ENCODE peak calls at places on chromosomes 2 and 18, in nine cellular contexts. G, F, D, K, E, O, B, W and T are unnamed samples.

GRCh38 chr18:59470627-59471121 is 111.6 kb upstream of the LMAN1 start:
- DNase-seq in G (no peak), F (no peak), D (no peak), K (peak; percentile 78), E (no peak), O (no peak), B (peak; percentile 70), W (peak; percentile 35), T (no peak)

GRCh38 chr2:58620127-58620526 is 379.0 kb upstream of the FANCL start:
- DNase-seq in G (no peak), F (peak; percentile 60), D (no peak), K (no peak), E (no peak), O (no peak), B (no peak), W (peak; percentile 13), T (no peak)

GRCh38 chr18:68150976-68151375 is 563.9 kb downstream of the TMX3 start:
- DNase-seq in G (no peak), F (no peak), D (no peak), K (no peak), E (no peak), O (no peak), B (no peak), W (no peak), T (no peak)

GRCh38 chr2:131042161-131042775 is 51.0 kb downstream of the FAM168B start:
- DNase-seq in G (no peak), F (no peak), D (no peak), K (peak; percentile 29), E (no peak), O (no peak), B (no peak), W (no peak), T (no peak)

GRCh38 chr2:218405365-218406208 is 5.9 kb downstream of the CTDSP1 start:
- DNase-seq in G (peak; percentile 79), F (no peak), D (peak; percentile 62), K (peak; percentile 80), E (no peak), O (no peak), B (no peak), W (no peak), T (no peak)

GRCh38 chr2:102005989-102006885 is 14.5 kb downstream of the IL1R2 start:
- DNase-seq in G (no peak), F (peak; percentile 36), D (peak; percentile 39), K (no peak), E (peak; percentile 58), O (no peak), B (no peak), W (peak; percentile 72), T (peak; percentile 60)

GRCh38 chr2:13884271-13884976 is 748.1 kb upstream of the LRATD1 start:
- DNase-seq in G (no peak), F (peak; percentile 1), D (no peak), K (no peak), E (no peak), O (no peak), B (no peak), W (peak; percentile 12), T (no peak)

GRCh38 chr2:231810905-231811304 is 24.7 kb downstream of the COPS7B start:
- DNase-seq in G (no peak), F (peak; percentile 74), D (no peak), K (no peak), E (no peak), O (no peak), B (no peak), W (peak; percentile 73), T (no peak)

GRCh38 chr18:64191069-64191468 is 42.2 kb upstream of the LINC00305 start:
- DNase-seq in G (no peak), F (no peak), D (no peak), K (no peak), E (no peak), O (no peak), B (no peak), W (no peak), T (no peak)

GRCh38 chr18:58915006-58915799 is 50.5 kb downstream of the ZNF532 start:
- DNase-seq in G (no peak), F (peak; percentile 75), D (no peak), K (no peak), E (no peak), O (no peak), B (no peak), W (no peak), T (no peak)

GRCh38 chr2:241947401-241947800 is 77.9 kb downstream of the RTP5 start:
- DNase-seq in G (peak; percentile 53), F (no peak), D (no peak), K (peak; percentile 54), E (no peak), O (no peak), B (no peak), W (no peak), T (no peak)

GRCh38 chr2:143937563-143938346 is 582.2 kb downstream of the ZEB2 start:
- DNase-seq in G (no peak), F (no peak), D (no peak), K (no peak), E (no peak), O (no peak), B (no peak), W (no peak), T (no peak)

GRCh38 chr2:235614900-235615712 is 121.3 kb downstream of the AGAP1 start:
- DNase-seq in G (peak; percentile 79), F (peak; percentile 85), D (no peak), K (peak; percentile 87), E (peak; percentile 58), O (no peak), B (peak; percentile 66), W (peak; percentile 98), T (no peak)

GRCh38 chr2:216064014-216064630 is 17.5 kb downstream of the PECR start:
- DNase-seq in G (no peak), F (peak; percentile 82), D (no peak), K (no peak), E (no peak), O (no peak), B (no peak), W (peak; percentile 33), T (no peak)
- TF ChIP-seq CTCF in G (no peak), F (peak; percentile 8), D (no peak), K (no peak), E (no peak), O (peak; percentile 19), B (peak; percentile 29), W (no peak), T (no peak)

GRCh38 chr2:209368924-209369323 is 54.9 kb upstream of the MAP2 start:
- DNase-seq in G (peak; percentile 73), F (peak; percentile 100), D (peak; percentile 80), K (no peak), E (peak; percentile 80), O (peak; percentile 78), B (peak; percentile 16), W (peak; percentile 96), T (no peak)

GRCh38 chr2:209367091-209367747 is 56.6 kb upstream of the MAP2 start:
- DNase-seq in G (no peak), F (peak; percentile 50), D (no peak), K (no peak), E (no peak), O (no peak), B (no peak), W (peak; percentile 27), T (no peak)

GRCh38 chr2:209371407-209371806 is 52.4 kb upstream of the MAP2 start:
- DNase-seq in G (no peak), F (no peak), D (no peak), K (no peak), E (no peak), O (no peak), B (no peak), W (no peak), T (no peak)

DNA sequence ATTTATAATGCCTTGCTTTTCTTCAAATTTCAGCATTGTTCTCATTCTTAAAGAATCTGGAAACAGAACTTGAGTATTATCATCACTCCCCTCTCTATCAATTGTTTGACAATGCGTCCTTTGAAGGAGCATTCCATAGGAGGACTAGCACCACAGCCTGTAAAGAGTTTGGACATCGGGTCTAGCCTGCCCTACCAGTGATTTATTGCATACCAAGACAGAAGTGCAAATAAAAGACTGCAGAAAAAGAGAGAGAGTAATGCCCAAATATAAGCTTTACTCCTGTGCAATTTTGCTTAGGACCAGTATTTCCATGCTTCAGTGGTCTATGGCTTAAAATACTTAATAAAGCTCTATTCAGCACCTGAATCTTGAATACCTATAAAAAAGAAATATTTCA is 55.4 kb upstream of the MAP2 start:
- DNase-seq in G (no peak), F (peak; percentile 77), D (no peak), K (no peak), E (no peak), O (no peak), B (no peak), W (peak; percentile 63), T (no peak)
- H3K4me3 ChIP-seq in G (no peak overlapping the region), F (no peak overlapping the region), D (no peak overlapping the region), K (no peak overlapping the region), E (no peak overlapping the region), O (no peak overlapping the region), B (no peak overlapping the region), W (no peak overlapping the region), T (no peak overlapping the region)

DNA sequence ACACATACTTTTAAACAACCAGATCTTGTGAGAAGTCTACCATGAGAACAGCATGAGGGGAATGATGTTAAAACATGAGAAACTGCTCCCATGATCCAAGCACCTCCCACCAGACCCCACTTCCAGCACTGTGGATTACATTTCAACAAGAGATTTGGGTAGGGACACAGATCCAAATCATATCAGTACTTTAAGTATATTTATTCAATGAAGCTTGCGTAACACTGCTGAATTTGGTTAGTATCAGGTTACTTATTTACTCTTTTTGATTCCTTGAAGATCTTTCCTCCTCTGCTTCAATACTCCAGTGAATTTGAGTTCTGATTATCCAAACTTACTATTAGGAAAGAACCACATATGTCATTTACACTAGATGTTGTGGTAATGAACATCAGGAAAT is 418.6 kb downstream of the PIK3C3 start:
- DNase-seq in G (no peak), F (no peak), D (no peak), K (no peak), E (no peak), O (no peak), B (no peak), W (peak; percentile 1), T (no peak)
- TF ChIP-seq CTCF in G (no peak), F (no peak), D (no peak), K (no peak), E (no peak), O (no peak), B (no peak), W (no peak), T (no peak)

GRCh38 chr2:74562126-74562775 is 7.7 kb downstream of the DOK1 start:
- DNase-seq in G (no peak), F (no peak), D (no peak), K (no peak), E (no peak), O (no peak), B (no peak), W (no peak), T (no peak)

GRCh38 chr2:74556831-74557370 is 2.4 kb downstream of the DOK1 start:
- DNase-seq in G (no peak), F (no peak), D (no peak), K (no peak), E (no peak), O (no peak), B (no peak), W (no peak), T (no peak)

GRCh38 chr2:74560591-74560990 is 6.1 kb downstream of the DOK1 start:
- DNase-seq in G (no peak), F (no peak), D (no peak), K (no peak), E (no peak), O (no peak), B (no peak), W (no peak), T (no peak)

GRCh38 chr2:74558284-74559230 is 4.0 kb downstream of the DOK1 start:
- DNase-seq in G (no peak), F (no peak), D (no peak), K (no peak), E (no peak), O (no peak), B (no peak), W (no peak), T (no peak)

GRCh38 chr2:74559912-74560311 is 5.4 kb downstream of the DOK1 start:
- DNase-seq in G (no peak), F (no peak), D (no peak), K (no peak), E (no peak), O (no peak), B (no peak), W (no peak), T (no peak)
- H3K4me3 ChIP-seq in G (no peak overlapping the region), F (no peak overlapping the region), D (no peak overlapping the region), K (no peak overlapping the region), E (no peak overlapping the region), O (no peak overlapping the region), B (no peak overlapping the region), W (no peak overlapping the region), T (no peak overlapping the region)